ENCODE peak calls at places on chromosome 1, in six cellular contexts. T is right cardiac atrium, D is heart left ventricle, I is tibial artery, B is kidney, R is AG04449. J is an unnamed sample.

GRCh38 chr1:55887103-55887712 is 672.0 kb upstream of the USP24 start:
- DNase-seq in D (no peak), R (no peak), B (no peak), T (no peak), I (no peak), J (no peak)

GRCh38 chr1:16981269-16981849 is 939 bp upstream of the MFAP2 start:
- DNase-seq in D (no peak), R (peak), I (no peak), T (no peak), B (no peak), J (no peak)

GRCh38 chr1:115893545-115893944 is 52.6 kb upstream of the NHLH2 start:
- DNase-seq in R (no peak), B (no peak), I (no peak), D (no peak), T (no peak), J (no peak)

GRCh38 chr1:6322161-6322560 is 61.3 kb upstream of the GPR153 start:
- DNase-seq in D (no peak), B (no peak), I (no peak), T (peak), R (no peak), J (no peak)

GRCh38 chr1:194294006-194294405 is 1107.6 kb upstream of the B3GALT2 start:
- DNase-seq in T (no peak), B (no peak), I (no peak), D (no peak), R (no peak), J (no peak)

GRCh38 chr1:41936107-41936506 is 17.4 kb upstream of the HIVEP3 start:
- DNase-seq in T (no peak), R (no peak), B (no peak), I (no peak), D (no peak), J (no peak)

GRCh38 chr1:113835686-113836290 is 23.5 kb upstream of the RSBN1 start:
- DNase-seq in R (no peak), D (no peak), B (no peak), T (no peak), I (no peak), J (no peak)

GRCh38 chr1:116740726-116741125 is 13.5 kb upstream of the CD2 start:
- DNase-seq in T (no peak), I (no peak), R (no peak), D (no peak), B (no peak), J (no peak)

GRCh38 chr1:213988639-213989070 is 882 bp downstream of the PROX1 start:
- DNase-seq in I (no peak), R (no peak), B (no peak), T (peak), D (no peak), J (no peak)

GRCh38 chr1:213987876-213988638 is at the start of gene PROX1:
- DNase-seq in B (peak), D (peak), T (peak), R (peak), I (peak), J (peak)

GRCh38 chr1:213989740-213990472 is 2.1 kb downstream of the PROX1 start:
- DNase-seq in D (no peak), R (no peak), B (no peak), T (no peak), I (no peak), J (no peak)

GRCh38 chr1:213987422-213987875 is 324 bp upstream of the PROX1 start:
- DNase-seq in D (peak), B (no peak), I (no peak), R (no peak), T (peak), J (no peak)

GRCh38 chr1:213989071-213989739 is 1.4 kb downstream of the PROX1 start:
- DNase-seq in R (no peak), I (no peak), T (peak), D (no peak), B (no peak), J (peak)
- H3K4me3 ChIP-seq in R (peak), I (peak), T (peak), D (peak), B (peak), J (peak)

GRCh38 chr1:98903726-98904125 is 100.9 kb downstream of the PLPPR5 start:
- DNase-seq in D (no peak), R (no peak), I (no peak), B (no peak), T (no peak), J (no peak)
- H3K4me3 ChIP-seq in D (no peak), R (no peak), I (no peak), B (no peak), T (no peak), J (no peak)

DNA sequence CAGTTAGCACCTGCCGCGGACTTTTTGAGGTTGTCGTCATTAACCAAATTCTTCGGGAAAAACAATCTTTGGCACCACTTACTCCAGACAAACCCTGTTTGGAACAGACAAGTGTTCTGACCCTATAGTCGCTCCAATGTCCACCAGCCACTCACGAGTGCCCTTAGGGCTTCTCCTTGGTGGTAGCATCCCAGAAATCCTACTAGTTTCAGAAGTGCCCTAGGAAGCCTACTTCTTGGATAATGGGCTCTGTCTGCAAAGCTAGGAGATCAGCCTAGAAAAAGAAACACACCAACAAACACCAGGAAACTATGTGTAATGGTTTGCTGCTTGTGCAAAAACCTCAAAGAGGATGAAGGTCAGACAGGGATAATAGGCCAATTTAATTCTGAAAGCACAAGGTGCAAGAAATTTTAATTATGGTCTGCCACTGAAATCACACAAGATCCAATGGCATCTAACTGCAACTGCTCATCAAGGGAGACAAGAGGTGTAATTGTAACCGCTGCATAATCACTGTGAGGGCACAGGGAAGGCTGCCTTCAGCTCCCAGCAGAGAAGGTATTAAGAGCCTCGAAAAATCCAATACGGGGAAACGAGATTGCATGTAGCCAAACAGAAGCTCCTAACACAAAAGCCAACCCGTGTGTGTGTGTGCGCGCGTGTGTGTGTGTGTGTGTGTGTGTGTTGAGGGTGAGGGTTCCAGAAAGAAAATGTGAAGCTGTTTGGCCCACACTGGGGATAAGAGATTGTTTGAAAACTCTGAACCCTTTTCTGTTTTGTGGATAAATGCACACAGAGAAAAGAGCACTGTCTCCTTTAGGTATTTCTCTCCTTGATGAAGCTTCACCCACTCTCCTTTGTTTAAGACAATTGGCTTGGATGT is 2.2 kb downstream of the WLS start:
- DNase-seq in D (no peak), R (no peak), T (peak), B (no peak), I (no peak), J (no peak)
- H3K4me3 ChIP-seq in D (peak), R (peak), T (peak), B (peak), I (peak), J (peak)

DNA sequence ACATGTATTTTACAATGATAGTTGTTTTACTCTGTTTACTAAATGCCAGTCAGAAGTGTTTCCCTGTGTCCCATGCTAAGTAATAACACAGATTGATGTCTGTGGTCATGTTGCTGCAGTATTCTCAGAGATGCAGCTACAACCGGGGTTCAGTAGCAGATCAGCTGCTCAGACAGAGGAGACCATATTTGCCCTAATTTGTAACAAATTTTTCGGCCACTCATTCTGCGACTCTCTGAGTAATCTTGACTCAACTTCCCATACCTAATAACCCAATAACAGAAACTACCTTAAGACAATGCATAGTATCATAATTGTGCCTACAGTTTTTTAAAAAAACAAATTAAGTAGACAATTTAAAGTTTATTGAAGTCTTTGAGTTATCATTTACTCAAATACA is 32.6 kb downstream of the NIBAN1 start:
- DNase-seq in B (no peak), D (no peak), R (no peak), T (no peak), I (no peak), J (no peak)
- H3K4me3 ChIP-seq in B (no peak), D (no peak), R (no peak), T (no peak), I (no peak), J (no peak)

GRCh38 chr1:53891678-53892077 is 2.1 kb upstream of the YIPF1 start:
- DNase-seq in I (no peak), B (no peak), D (no peak), T (no peak), R (no peak), J (no peak)

GRCh38 chr1:53889304-53890298 is at the start of gene YIPF1:
- DNase-seq in T (peak), I (peak), D (peak), B (peak), R (peak), J (peak)

GRCh38 chr1:53888716-53889115 is 881 bp downstream of the YIPF1 start:
- DNase-seq in I (no peak), B (no peak), R (no peak), D (no peak), T (no peak), J (no peak)

GRCh38 chr1:53891021-53891420 is 1.4 kb upstream of the YIPF1 start:
- DNase-seq in R (no peak), B (no peak), T (no peak), I (no peak), D (no peak), J (no peak)

DNA sequence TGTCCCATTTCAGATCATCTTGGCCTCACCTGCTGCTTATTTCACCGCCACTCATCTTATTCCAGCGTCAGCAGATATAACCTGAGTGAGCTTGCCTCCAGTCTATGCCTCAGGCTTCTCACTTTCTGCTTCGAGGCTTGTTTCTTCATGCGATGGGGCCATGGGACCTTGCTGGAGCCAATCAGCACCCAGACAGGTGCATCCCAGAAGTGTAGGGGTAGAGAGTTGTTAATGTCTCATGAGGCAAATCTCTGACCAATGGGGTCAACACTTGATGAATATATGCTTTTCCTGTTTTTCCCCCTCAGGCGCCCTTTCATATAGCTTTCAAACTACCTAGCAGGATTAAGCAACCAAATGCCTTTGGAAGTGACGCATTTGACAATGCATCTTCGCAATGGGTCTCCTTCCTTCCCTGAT is 935 bp upstream of the YIPF1 start:
- DNase-seq in R (no peak), T (no peak), D (no peak), B (no peak), I (no peak), J (no peak)
- H3K4me3 ChIP-seq in R (peak), T (peak), D (no peak), B (peak), I (peak), J (peak)